ENCODE peak calls at places on chromosomes 16 and 17, in ten cellular contexts. N is AG04450, Q is pancreas, C is cardiac muscle cell, L is uterus, P is ovary, V is tibial nerve, G is testis, W is breast epithelium, U is IMR-90. A is an unnamed sample. For H3K27me3, the result is how much of the 10 kb centered on the place peaks cover.

GRCh38 chr17:81053043-81053970 is 18.4 kb downstream of the BAIAP2 start:
- DNase-seq in P (no peak), L (no peak), Q (no peak), C (no peak), N (no peak), V (no peak), U (no peak), W (no peak), G (no peak), A (no peak)

GRCh38 chr17:58084317-58084981 is 1.2 kb downstream of the DYNLL2 start:
- DNase-seq in P (peak), N (no peak), L (peak), W (peak), Q (peak), U (no peak), G (peak), C (peak), V (no peak), A (no peak)

GRCh38 chr16:20938426-20938825 is 37.9 kb downstream of the LYRM1 start:
- DNase-seq in W (no peak), V (no peak), U (peak), L (no peak), C (peak), P (no peak), G (no peak), Q (no peak), N (no peak), A (no peak)

GRCh38 chr16:11792404-11793260 is 4.4 kb downstream of the ZC3H7A start:
- DNase-seq in W (no peak), C (no peak), U (no peak), P (no peak), G (no peak), L (no peak), Q (peak), V (no peak), N (no peak), A (no peak)

GRCh38 chr16:89915303-89916232 is 3.1 kb upstream of the MC1R start:
- DNase-seq in C (no peak), L (no peak), G (no peak), U (no peak), V (no peak), Q (peak), P (no peak), W (no peak), N (no peak), A (no peak)

GRCh38 chr16:56931253-56931768 is 631 bp upstream of the HERPUD1 start:
- DNase-seq in Q (peak), P (no peak), G (no peak), C (no peak), N (no peak), V (no peak), U (no peak), W (peak), L (no peak), A (no peak)

GRCh38 chr17:78365561-78366108 is 5.8 kb upstream of the SOCS3 start:
- DNase-seq in L (no peak), P (peak), V (no peak), W (peak), U (no peak), Q (no peak), N (no peak), C (peak), G (no peak), A (no peak)

GRCh38 chr16:21986692-21987246 is 14.1 kb downstream of the PDZD9 start:
- DNase-seq in V (no peak), P (no peak), C (no peak), W (no peak), Q (no peak), N (no peak), U (no peak), G (no peak), L (no peak), A (no peak)

GRCh38 chr16:12501727-12502457 is 301.8 kb downstream of the CPPED1 start:
- DNase-seq in Q (no peak), L (no peak), W (no peak), G (no peak), N (no peak), U (no peak), C (no peak), P (no peak), V (no peak), A (no peak)

GRCh38 chr16:78122774-78123315 is 23.4 kb downstream of the WWOX start:
- DNase-seq in L (no peak), G (peak), Q (no peak), P (peak), C (peak), V (no peak), W (peak), U (peak), N (peak), A (no peak)

GRCh38 chr16:34743115-34743514 is 1283.7 kb downstream of the TP53TG3F start:
- DNase-seq in Q (no peak), U (no peak), N (no peak), V (no peak), G (no peak), P (no peak), W (no peak), L (no peak), C (no peak), A (no peak)

GRCh38 chr16:21985524-21985923 is 15.4 kb downstream of the PDZD9 start:
- DNase-seq in V (no peak), C (no peak), P (no peak), Q (no peak), L (no peak), N (no peak), U (no peak), G (no peak), W (no peak), A (no peak)

GRCh38 chr17:81285179-81285878 is 9.8 kb downstream of the SLC38A10 start:
- DNase-seq in Q (peak), U (peak), N (no peak), P (peak), G (peak), L (peak), C (peak), W (no peak), V (peak), A (no peak)

GRCh38 chr16:9008335-9009260 is 44.9 kb upstream of the USP7 start:
- DNase-seq in Q (peak), V (peak), G (peak), P (peak), C (peak), L (peak), W (peak), U (peak), N (no peak), A (no peak)

GRCh38 chr16:30758988-30759461 is 2.8 kb downstream of the CFAP119 start:
- DNase-seq in W (no peak), N (no peak), V (no peak), C (no peak), Q (peak), L (no peak), P (peak), G (no peak), U (no peak), A (no peak)

GRCh38 chr16:71461686-71462648 is at the start of gene ZNF23:
- DNase-seq in V (peak), G (peak), C (peak), L (peak), W (peak), P (peak), U (peak), N (peak), Q (peak), A (no peak)
- TF ChIP-seq CTCF in V (no peak), G (no peak), C (no peak), L (no peak), W (no peak), P (peak), U (no peak), N (peak), Q (no peak), A (no peak)

GRCh38 chr16:76583466-76583865 is 306.3 kb downstream of the CNTNAP4 start:
- DNase-seq in Q (no peak), L (no peak), N (no peak), C (peak), V (no peak), P (no peak), G (no peak), U (no peak), W (no peak), A (no peak)
- H3K4me3 ChIP-seq in Q (no peak), L (no peak), N (no peak), C (no peak), V (no peak), P (no peak), G (no peak), U (no peak), W (no peak), A (no peak)

DNA sequence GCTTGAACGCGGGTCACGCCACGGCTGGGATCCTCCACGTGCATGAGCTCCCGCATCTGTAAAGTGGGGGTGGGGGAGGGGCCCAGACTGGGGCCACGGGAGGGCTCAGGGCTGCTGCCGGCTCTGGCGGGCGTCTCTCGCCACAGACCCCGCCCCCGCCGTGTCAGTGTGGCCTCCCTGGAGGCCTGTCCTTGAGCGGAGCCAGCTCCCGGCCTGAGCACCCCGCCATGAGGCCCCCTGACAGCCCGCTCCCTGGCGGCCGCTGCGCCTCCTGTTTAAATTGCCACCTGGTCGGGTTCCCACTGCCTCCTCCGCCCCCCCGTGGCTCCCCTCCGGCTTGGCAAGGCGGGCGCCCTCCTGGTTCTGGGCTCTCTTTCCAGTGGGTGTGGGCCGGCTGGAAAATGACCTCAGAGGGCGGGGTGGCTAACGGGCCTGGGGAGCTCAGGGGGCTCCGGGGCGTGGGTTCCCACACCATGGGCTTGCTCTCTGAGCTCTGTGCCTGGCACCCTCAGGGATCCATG is 42.1 kb upstream of the SSTR5 start:
- DNase-seq in L (no peak), P (no peak), G (no peak), W (no peak), N (no peak), Q (peak), V (no peak), U (no peak), C (no peak), A (no peak)
- H3K27me3 ChIP-seq in L (under half), P (under half), G (under half), W (half or more), N (under half), Q (under half), V (under half), U (under half), C (under half), A (under half)

GRCh38 chr16:4847774-4848587 is 700 bp downstream of the UBN1 start:
- DNase-seq in U (peak), V (no peak), P (peak), W (peak), G (peak), L (peak), C (peak), N (no peak), Q (peak), A (no peak)
- TF ChIP-seq CTCF in U (no peak), V (no peak), P (peak), W (no peak), G (no peak), L (no peak), C (no peak), N (no peak), Q (no peak), A (no peak)

GRCh38 chr16:29664133-29664912 is 1.3 kb downstream of the SPN start:
- DNase-seq in Q (peak), U (no peak), P (no peak), L (no peak), G (no peak), V (no peak), W (no peak), C (no peak), N (no peak), A (no peak)
- H3K4me3 ChIP-seq in Q (no peak), U (no peak), P (no peak), L (no peak), G (no peak), V (peak), W (peak), C (no peak), N (no peak), A (no peak)